ENCODE peak calls at places on chromosomes 3 and 15, in four cellular contexts. X is GM12878, V is WTC11, M is K562. G is an unnamed sample.

GRCh38 chr15:27066446-27066845 is 95.5 kb downstream of the GABRG3 start:
- DNase-seq in V (no peak), X (no peak), M (no peak), G (no peak)

GRCh38 chr3:86998551-86998950 is 7.6 kb upstream of the VGLL3 start:
- DNase-seq in V (no peak), X (no peak), M (no peak), G (no peak)

GRCh38 chr3:147507638-147508286 is 98.6 kb downstream of the ZIC1 start:
- DNase-seq in M (no peak), V (no peak), X (no peak), G (no peak)

GRCh38 chr3:27971600-27971999 is 249.5 kb upstream of the EOMES start:
- DNase-seq in X (no peak), V (no peak), M (no peak), G (no peak)

GRCh38 chr3:124126446-124127017 is 134.6 kb upstream of the ROPN1 start:
- DNase-seq in M (no peak), V (no peak), X (no peak), G (no peak)

GRCh38 chr3:28575100-28575747 is 226.6 kb upstream of the AZI2 start:
- DNase-seq in X (no peak), V (peak), M (no peak), G (no peak)

GRCh38 chr15:23516866-23517265 is 48.6 kb upstream of the MKRN3 start:
- DNase-seq in V (no peak), M (no peak), X (no peak), G (no peak)

GRCh38 chr3:175199961-175200360 is 340.8 kb downstream of the NAALADL2 start:
- DNase-seq in M (no peak), X (no peak), V (no peak), G (no peak)

GRCh38 chr3:10006762-10007090 is 19.5 kb upstream of the FANCD2 start:
- DNase-seq in V (no peak), X (no peak), M (no peak), G (no peak)

GRCh38 chr3:174955513-174956001 is 96.4 kb downstream of the NAALADL2 start:
- DNase-seq in V (no peak), M (no peak), X (no peak), G (peak)

DNA sequence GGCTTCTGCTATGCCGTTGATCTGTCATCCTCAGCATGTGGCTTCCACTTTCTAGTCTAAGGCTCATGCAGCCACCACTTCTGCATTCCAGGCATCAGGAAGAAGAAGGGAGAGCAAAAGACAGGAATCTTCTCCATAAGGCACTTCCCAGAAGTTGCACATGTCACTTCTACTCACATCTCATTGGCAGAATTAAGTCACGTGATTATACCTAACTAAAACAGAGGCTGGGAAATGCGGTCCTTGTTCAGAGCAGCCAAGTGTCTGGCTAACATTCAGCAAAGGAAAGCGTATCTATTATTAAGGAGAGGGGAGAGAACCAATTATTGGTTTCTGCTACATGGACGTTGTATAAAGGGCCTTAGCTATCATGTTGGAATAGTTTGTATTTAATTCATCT is 173.6 kb upstream of the PFN2 start:
- DNase-seq in V (no peak), X (no peak), M (peak), G (no peak)
- TF ChIP-seq CREM in V (no peak), X (no peak), M (no peak), G (no peak)

DNA sequence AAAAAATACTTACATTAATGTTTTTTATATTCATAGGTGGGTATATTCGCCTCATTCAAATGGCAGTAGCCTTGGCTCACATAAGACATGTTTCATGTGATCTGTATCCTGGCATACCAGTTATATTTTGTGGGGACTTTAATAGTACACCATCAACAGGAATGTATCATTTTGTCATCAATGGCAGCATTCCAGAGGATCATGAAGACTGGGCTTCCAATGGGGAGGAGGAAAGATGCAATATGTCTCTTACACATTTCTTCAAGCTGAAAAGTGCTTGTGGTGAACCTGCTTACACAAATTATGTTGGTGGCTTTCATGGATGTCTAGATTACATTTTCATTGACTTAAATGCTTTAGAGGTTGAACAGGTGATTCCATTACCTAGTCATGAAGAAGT is 3.5 kb downstream of the PDE12 start:
- DNase-seq in X (no peak), V (no peak), M (no peak), G (no peak)
- TF ChIP-seq CREM in X (no peak), V (no peak), M (no peak), G (no peak)

DNA sequence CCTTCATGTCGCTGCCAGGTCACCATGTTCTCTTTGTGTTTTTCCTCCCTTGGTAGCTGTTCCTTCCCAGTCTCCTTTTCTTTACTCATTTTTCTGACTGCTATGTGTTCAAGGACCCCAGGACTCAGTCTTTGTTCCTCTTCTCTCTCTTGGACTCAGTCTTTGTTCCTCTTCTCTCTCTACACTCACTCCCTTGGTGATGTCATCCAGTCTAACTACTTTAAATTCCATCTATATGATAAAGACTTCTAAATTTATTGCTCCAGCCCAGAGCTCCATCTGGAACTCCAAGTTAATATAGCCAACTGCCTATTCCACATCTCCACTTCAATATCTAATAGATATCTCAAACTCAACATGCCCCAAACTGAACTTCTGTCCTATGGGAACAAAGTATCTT is 4.8 kb upstream of the DYNC1LI1 start:
- DNase-seq in M (no peak), X (no peak), V (no peak), G (no peak)
- TF ChIP-seq CREM in M (no peak), X (no peak), V (no peak), G (no peak)

GRCh38 chr3:4387224-4388204 is 79.6 kb downstream of the SUMF1 start:
- DNase-seq in V (no peak), M (no peak), X (no peak), G (no peak)
- TF ChIP-seq CREM in V (no peak), M (no peak), X (no peak), G (no peak)

GRCh38 chr15:63402498-63403253 is 21.0 kb upstream of the CA12 start:
- DNase-seq in X (no peak), V (no peak), M (no peak), G (peak)
- TF ChIP-seq CREM in X (no peak), V (no peak), M (no peak), G (no peak)

GRCh38 chr15:34799149-34799824 is 3.9 kb upstream of the ACTC1 start:
- DNase-seq in X (no peak), M (peak), V (no peak), G (no peak)
- TF ChIP-seq CREM in X (no peak), M (no peak), V (no peak), G (no peak)

GRCh38 chr3:150414273-150414672 is 6.2 kb downstream of the TSC22D2 start:
- DNase-seq in X (no peak), V (no peak), M (no peak), G (peak)
- TF ChIP-seq CREM in X (no peak), V (no peak), M (no peak), G (no peak)

DNA sequence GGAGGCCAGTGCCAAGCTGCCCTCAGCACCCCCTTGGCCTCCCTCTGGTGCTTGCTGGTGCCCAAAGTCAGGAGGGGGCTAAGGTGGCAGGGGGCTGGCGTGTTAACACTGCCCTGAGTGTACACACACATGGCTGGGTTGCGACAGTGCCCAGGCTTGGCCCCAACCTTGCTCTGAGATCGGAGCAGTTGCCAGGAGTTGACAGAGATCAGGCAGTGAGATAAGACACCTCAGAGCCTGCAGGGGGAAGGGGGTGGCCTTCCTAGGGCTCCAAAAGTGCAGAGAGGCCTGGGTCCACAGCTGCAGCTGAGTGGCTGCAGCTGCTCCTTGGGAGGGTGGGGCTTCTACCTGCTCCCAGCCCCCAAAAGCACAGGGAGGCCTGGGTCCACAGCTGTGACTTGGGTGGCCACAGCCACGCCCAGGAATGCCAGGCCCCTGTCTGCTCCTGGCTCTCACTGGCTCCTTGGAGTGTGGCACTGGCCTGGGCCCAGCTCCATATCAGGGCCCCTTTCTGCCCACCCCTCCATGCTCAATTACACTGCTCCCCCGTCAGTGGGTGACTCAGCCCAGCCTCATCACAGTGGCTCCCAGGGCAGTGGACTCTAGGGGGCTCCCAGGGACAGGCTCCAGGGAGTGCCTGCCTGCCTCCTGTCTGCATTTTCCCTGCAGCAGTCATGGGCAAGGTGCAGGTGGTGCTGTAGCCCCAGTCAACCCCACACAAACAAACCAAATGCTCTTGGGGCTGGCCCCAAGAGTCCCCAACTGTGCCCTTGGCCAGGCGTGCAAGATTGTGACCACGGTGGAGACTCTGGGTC is 56.4 kb upstream of the C15orf39 start:
- DNase-seq in V (no peak), M (no peak), X (no peak), G (peak)
- TF ChIP-seq CREM in V (no peak), M (no peak), X (no peak), G (no peak)

GRCh38 chr3:98811048-98811447 is 47.9 kb downstream of the ST3GAL6 start:
- DNase-seq in X (no peak), V (no peak), M (no peak), G (peak)

GRCh38 chr3:98809561-98809960 is 46.4 kb downstream of the ST3GAL6 start:
- DNase-seq in X (no peak), V (no peak), M (no peak), G (no peak)

GRCh38 chr3:98817546-98817945 is 54.4 kb downstream of the ST3GAL6 start:
- DNase-seq in M (peak), V (no peak), X (no peak), G (peak)

GRCh38 chr3:98814799-98815450 is 51.8 kb downstream of the ST3GAL6 start:
- DNase-seq in V (no peak), M (no peak), X (no peak), G (no peak)

DNA sequence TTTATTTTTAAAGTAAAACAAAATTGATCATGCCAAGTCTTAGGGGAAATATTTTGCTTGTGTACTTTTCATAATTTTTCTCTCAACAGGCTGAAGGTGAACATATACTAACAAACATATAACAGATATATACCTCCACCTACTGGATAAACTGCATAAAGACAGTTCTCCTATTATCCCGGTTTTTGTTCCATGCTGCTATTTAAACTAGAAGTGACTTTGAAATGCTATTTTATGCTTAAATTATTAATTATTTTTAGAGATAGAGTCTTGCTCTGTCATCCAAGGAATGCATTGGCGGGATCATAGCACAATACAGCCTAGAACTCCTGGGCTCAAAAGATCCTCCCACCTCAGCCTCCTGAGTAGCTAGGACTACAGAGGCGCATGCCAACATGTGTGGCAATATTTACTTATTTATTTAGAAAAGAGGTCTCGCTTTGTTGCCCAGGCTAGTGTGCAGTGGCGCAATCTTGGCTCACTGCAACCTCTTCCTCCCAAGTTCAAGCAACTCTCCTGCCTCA is 49.8 kb downstream of the ST3GAL6 start:
- DNase-seq in M (no peak), V (no peak), X (no peak), G (peak)
- TF ChIP-seq CREM in M (no peak), V (no peak), X (no peak), G (no peak)

G was measured in HepG2.